ENCODE peak calls at places on chromosomes 1 and 21, in nine cellular contexts. E, H, V, K, R, I, M, A and C are unnamed samples.

GRCh38 chr1:30763654-30764248 is 6.2 kb upstream of the LAPTM5 start:
- DNase-seq in E (no peak), H (no peak), V (no peak), K (no peak), R (no peak), I (no peak), M (peak; percentile 91), A (no peak), C (no peak)

GRCh38 chr1:33175865-33176264 is 6.0 kb downstream of the TRIM62 start:
- DNase-seq in E (no peak), H (no peak), V (no peak), K (no peak), R (no peak), I (no peak), M (no peak), A (no peak), C (no peak)

GRCh38 chr1:154848983-154849382 is 21.1 kb downstream of the KCNN3 start:
- DNase-seq in E (no peak), H (no peak), V (no peak), K (no peak), R (no peak), I (no peak), M (no peak), A (no peak), C (no peak)

GRCh38 chr21:45306832-45307571 is 19.3 kb upstream of the POFUT2 start:
- DNase-seq in E (no peak), H (no peak), V (peak; percentile 8), K (no peak), R (peak; percentile 69), I (no peak), M (peak; percentile 96), A (no peak), C (peak; percentile 91)

GRCh38 chr1:17831619-17832018 is 76.5 kb downstream of the ACTL8 start:
- DNase-seq in E (no peak), H (no peak), V (no peak), K (no peak), R (peak; percentile 45), I (peak; percentile 36), M (no peak), A (peak; percentile 13), C (peak; percentile 45)

GRCh38 chr21:34994646-34995631 is 54.2 kb downstream of the RUNX1 start:
- DNase-seq in E (no peak), H (no peak), V (no peak), K (no peak), R (no peak), I (no peak), M (no peak), A (no peak), C (no peak)

GRCh38 chr1:231991231-231991630 is 364.6 kb downstream of the DISC1 start:
- DNase-seq in E (no peak), H (no peak), V (no peak), K (no peak), R (no peak), I (no peak), M (no peak), A (no peak), C (no peak)

GRCh38 chr21:38988211-38989096 is 182.7 kb downstream of the ETS2 start:
- DNase-seq in E (no peak), H (no peak), V (no peak), K (no peak), R (no peak), I (no peak), M (peak; percentile 90), A (no peak), C (no peak)

GRCh38 chr1:8571200-8571984 is 246.0 kb downstream of the RERE start:
- DNase-seq in E (no peak), H (no peak), V (no peak), K (no peak), R (peak; percentile 29), I (peak; percentile 70), M (no peak), A (no peak), C (no peak)

GRCh38 chr1:245678866-245679411 is 524.2 kb downstream of the KIF26B start:
- DNase-seq in E (no peak), H (no peak), V (no peak), K (no peak), R (no peak), I (peak; percentile 7), M (no peak), A (no peak), C (peak; percentile 14)

GRCh38 chr21:30102881-30103280 is 63.7 kb downstream of the CLDN17 start:
- DNase-seq in E (no peak), H (no peak), V (no peak), K (no peak), R (no peak), I (no peak), M (no peak), A (no peak), C (no peak)

GRCh38 chr1:225446298-225446941 is 18.6 kb upstream of the LBR start:
- DNase-seq in E (no peak), H (no peak), V (no peak), K (no peak), R (no peak), I (no peak), M (peak; percentile 71), A (no peak), C (no peak)

GRCh38 chr1:156440689-156441437 is 59.7 kb downstream of the MEF2D start:
- DNase-seq in E (no peak), H (no peak), V (no peak), K (no peak), R (no peak), I (no peak), M (no peak), A (no peak), C (no peak)

GRCh38 chr1:27135920-27136551 is 18.9 kb downstream of the SLC9A1 start:
- DNase-seq in E (no peak), H (no peak), V (no peak), K (no peak), R (no peak), I (no peak), M (no peak), A (no peak), C (no peak)

GRCh38 chr1:5620997-5621396 is 371.2 kb downstream of the NPHP4 start:
- DNase-seq in E (no peak), H (no peak), V (no peak), K (no peak), R (no peak), I (peak; percentile 20), M (no peak), A (no peak), C (no peak)

GRCh38 chr1:5915587-5916571 is 76.3 kb downstream of the NPHP4 start:
- DNase-seq in E (no peak), H (no peak), V (no peak), K (peak; percentile 16), R (peak; percentile 48), I (peak; percentile 66), M (no peak), A (no peak), C (no peak)

GRCh38 chr1:53330819-53331218 is 2.9 kb upstream of the LRP8 start:
- DNase-seq in E (no peak), H (no peak), V (peak; percentile 3), K (no peak), R (no peak), I (no peak), M (peak; percentile 51), A (no peak), C (peak; percentile 42)

GRCh38 chr1:235708390-235708962 is 58.9 kb upstream of the GNG4 start:
- DNase-seq in E (no peak), H (no peak), V (no peak), K (no peak), R (peak; percentile 29), I (no peak), M (no peak), A (no peak), C (no peak)

GRCh38 chr1:106526650-106527049 is 529.8 kb upstream of the PRMT6 start:
- DNase-seq in E (no peak), H (no peak), V (no peak), K (no peak), R (peak; percentile 48), I (no peak), M (no peak), A (peak; percentile 31), C (no peak)

GRCh38 chr1:8133657-8134430 is 107.7 kb upstream of the ERRFI1 start:
- DNase-seq in E (no peak), H (no peak), V (no peak), K (no peak), R (peak; percentile 94), I (no peak), M (peak; percentile 95), A (peak; percentile 90), C (peak; percentile 85)

GRCh38 chr1:47444578-47445465 is 7.0 kb downstream of the FOXD2 start:
- DNase-seq in E (no peak), H (no peak), V (no peak), K (no peak), R (no peak), I (no peak), M (no peak), A (no peak), C (no peak)

GRCh38 chr1:38028105-38028591 is 15.6 kb downstream of the UTP11 start:
- DNase-seq in E (no peak), H (peak; percentile 41), V (peak; percentile 83), K (no peak), R (no peak), I (no peak), M (no peak), A (no peak), C (no peak)

GRCh38 chr1:13996334-13996733 is 296.3 kb downstream of the PRDM2 start:
- DNase-seq in E (no peak), H (no peak), V (no peak), K (no peak), R (no peak), I (no peak), M (no peak), A (no peak), C (no peak)

GRCh38 chr1:85975770-85976386 is 180.7 kb downstream of the COL24A1 start:
- DNase-seq in E (no peak), H (no peak), V (no peak), K (no peak), R (no peak), I (no peak), M (no peak), A (no peak), C (no peak)